ENCODE peak calls at places on chromosomes 6 and 20, in seven cellular contexts. V, Q, A, S, N, W and B are unnamed samples.

GRCh38 chr6:85637579-85637978 is 5.1 kb downstream of the SYNCRIP start:
- DNase-seq in Q (no peak), N (no peak), W (no peak), V (no peak), A (no peak), S (no peak), B (no peak)

GRCh38 chr6:38603966-38604365 is 35.8 kb downstream of the BTBD9 start:
- DNase-seq in S (no peak), N (no peak), Q (no peak), V (peak; percentile 15), W (no peak), A (no peak), B (no peak)

GRCh38 chr6:33075568-33076405 is at the start of gene HLA-DPB1:
- DNase-seq in A (peak; percentile 47), W (peak; percentile 69), V (peak; percentile 68), N (no peak), S (peak; percentile 92), Q (peak; percentile 45), B (no peak)

GRCh38 chr20:16350465-16350864 is 222.8 kb downstream of the KIF16B start:
- DNase-seq in W (peak; percentile 77), S (no peak), A (peak; percentile 21), V (peak; percentile 92), Q (no peak), N (no peak), B (no peak)

GRCh38 chr6:56246544-56246940 is 838 bp downstream of the COL21A1 start:
- DNase-seq in W (no peak), A (no peak), V (no peak), N (no peak), Q (no peak), S (no peak), B (no peak)

GRCh38 chr6:84504025-84504424 is 260.4 kb downstream of the TBX18 start:
- DNase-seq in V (no peak), N (no peak), A (no peak), Q (no peak), S (no peak), W (no peak), B (no peak)

GRCh38 chr6:96520039-96520850 is 1.4 kb upstream of the UFL1 start:
- DNase-seq in S (no peak), Q (no peak), W (peak; percentile 66), N (no peak), A (peak; percentile 58), V (peak; percentile 15), B (no peak)

GRCh38 chr20:36036688-36037087 is 68.3 kb downstream of the CNBD2 start:
- DNase-seq in S (no peak), V (no peak), Q (no peak), A (no peak), N (no peak), W (no peak), B (no peak)

GRCh38 chr6:1191141-1191630 is 120.7 kb upstream of the FOXQ1 start:
- DNase-seq in N (no peak), Q (no peak), S (no peak), W (no peak), A (no peak), V (no peak), B (no peak)

GRCh38 chr20:23228912-23229311 is 121.7 kb upstream of the NXT1 start:
- DNase-seq in A (peak; percentile 82), N (no peak), V (peak; percentile 96), S (peak; percentile 24), W (no peak), Q (peak; percentile 58), B (no peak)

GRCh38 chr6:42339991-42340401 is 111.7 kb downstream of the TRERF1 start:
- DNase-seq in Q (no peak), W (peak; percentile 75), S (no peak), A (no peak), V (peak; percentile 30), N (no peak), B (no peak)

GRCh38 chr6:36888115-36888643 is 2.4 kb downstream of the C6orf89 start:
- DNase-seq in Q (no peak), A (no peak), V (no peak), S (no peak), W (no peak), N (no peak), B (no peak)

GRCh38 chr6:54697423-54697822 is 149.1 kb upstream of the FAM83B start:
- DNase-seq in V (peak; percentile 19), W (peak; percentile 34), N (no peak), Q (no peak), S (no peak), A (no peak), B (peak; percentile 3)

GRCh38 chr20:45347936-45348809 is at the start of gene SDC4:
- DNase-seq in Q (peak; percentile 51), N (no peak), W (peak; percentile 90), A (peak; percentile 49), S (no peak), V (peak; percentile 45), B (peak; percentile 80)

GRCh38 chr20:54366669-54367068 is 108.7 kb upstream of the DOK5 start:
- DNase-seq in W (no peak), Q (no peak), A (no peak), V (no peak), N (no peak), S (no peak), B (no peak)

GRCh38 chr6:17204548-17204947 is 76.6 kb upstream of the RBM24 start:
- DNase-seq in V (no peak), S (no peak), N (no peak), Q (no peak), A (no peak), W (no peak), B (no peak)